ENCODE peak calls at places on chromosomes 6 and 20, in five cellular contexts. L is gastrocnemius medialis, M is stomach, T is NCI-H510A, N is HT-29. W is an unnamed sample.

GRCh38 chr6:28537065-28537464 is 11.4 kb downstream of the GPX5 start:
- DNase-seq in T (no peak), N (no peak), M (no peak), L (no peak), W (no peak)

GRCh38 chr20:30815577-30816181 is 441.8 kb upstream of the DEFB115 start:
- DNase-seq in N (no peak), M (no peak), L (no peak), T (no peak), W (no peak)

GRCh38 chr6:105348897-105349296 is 54.0 kb downstream of the PREP start:
- DNase-seq in T (no peak), L (no peak), N (no peak), M (no peak), W (no peak)

GRCh38 chr6:125307150-125307838 is 5.5 kb upstream of the HDDC2 start:
- DNase-seq in N (peak; percentile 32), M (no peak), L (peak; percentile 63), T (no peak), W (no peak)

GRCh38 chr6:138231399-138231886 is 13.2 kb upstream of the PBOV1 start:
- DNase-seq in N (peak; percentile 91), L (no peak), T (peak; percentile 32), M (peak; percentile 63), W (no peak)

GRCh38 chr20:14523090-14523489 is 185.7 kb upstream of the FLRT3 start:
- DNase-seq in N (no peak), L (no peak), T (no peak), M (no peak), W (no peak)

GRCh38 chr6:29674008-29674407 is 6.9 kb downstream of the ZFP57 start:
- DNase-seq in M (no peak), T (no peak), N (no peak), L (no peak), W (no peak)

GRCh38 chr6:135451617-135452190 is 45.8 kb downstream of the AHI1 start:
- DNase-seq in T (no peak), N (peak; percentile 66), M (no peak), L (no peak), W (peak; percentile 72)

GRCh38 chr20:33291830-33292355 is 8.9 kb downstream of the BPIFB1 start:
- DNase-seq in N (peak; percentile 78), L (no peak), T (no peak), M (peak; percentile 69), W (peak; percentile 73)

GRCh38 chr6:56714273-56714672 is 71.6 kb upstream of the DST start:
- DNase-seq in T (no peak), N (peak; percentile 35), L (no peak), M (no peak), W (no peak)

GRCh38 chr6:144912474-144912873 is 627.3 kb downstream of the UTRN start:
- DNase-seq in L (no peak), T (no peak), M (no peak), N (no peak), W (no peak)

GRCh38 chr6:136920858-136921520 is 1.1 kb upstream of the SLC35D3 start:
- DNase-seq in M (no peak), T (no peak), L (no peak), N (peak; percentile 18), W (no peak)

GRCh38 chr20:38162149-38162548 is 2.9 kb downstream of the TGM2 start:
- DNase-seq in M (no peak), T (no peak), L (no peak), N (no peak), W (no peak)

GRCh38 chr6:31897612-31898199 is at the start of gene EHMT2:
- DNase-seq in T (peak; percentile 92), M (peak; percentile 85), N (peak; percentile 82), L (peak; percentile 81), W (peak; percentile 88)

GRCh38 chr6:67287566-67287965 is 1347.5 kb upstream of the ADGRB3 start:
- DNase-seq in L (no peak), M (no peak), N (no peak), T (no peak), W (no peak)

GRCh38 chr6:132161283-132161682 is 210.1 kb upstream of the CCN2 start:
- DNase-seq in T (no peak), M (no peak), N (peak; percentile 54), L (no peak), W (peak; percentile 33)

GRCh38 chr20:61784801-61785566 is 280.7 kb downstream of the TAF4 start:
- DNase-seq in N (no peak), M (no peak), T (no peak), L (no peak), W (no peak)

GRCh38 chr20:38177201-38177600 is 12.1 kb upstream of the TGM2 start:
- DNase-seq in N (no peak), T (no peak), M (no peak), L (no peak), W (no peak)

GRCh38 chr6:78157606-78158005 is 504.8 kb downstream of the MEI4 start:
- DNase-seq in L (no peak), N (no peak), T (no peak), M (no peak), W (no peak)

GRCh38 chr20:25173886-25174308 is 21.6 kb upstream of the ENTPD6 start:
- DNase-seq in T (no peak), M (no peak), N (peak; percentile 16), L (no peak), W (no peak)

GRCh38 chr6:137543114-137543513 is 48.9 kb upstream of the OLIG3 start:
- DNase-seq in N (no peak), T (peak; percentile 0), M (no peak), L (no peak), W (no peak)